ENCODE peak calls at places on chromosomes 16 and 17, in nine cellular contexts. One of them, this sample, is unnamed.

GRCh38 chr17:5500804-5501391 is 14.5 kb downstream of the MIS12 start:
- DNase-seq in cardiac muscle cell: peak; percentile 98
- DNase-seq in gastrocnemius medialis: peak; percentile 32
- DNase-seq in uterus: peak; percentile 88
- DNase-seq in H9: peak; percentile 100
- DNase-seq in transverse colon: peak; percentile 63
- DNase-seq in tibial artery: peak; percentile 54
- DNase-seq in pancreas: peak; percentile 63
- DNase-seq in upper lobe of right lung: peak; percentile 76
- DNase-seq in this sample: peak; percentile 69

GRCh38 chr17:44916781-44917241 is 1.5 kb upstream of the GFAP start:
- DNase-seq in tibial artery: no peak
- DNase-seq in cardiac muscle cell: no peak
- DNase-seq in upper lobe of right lung: peak; percentile 66
- DNase-seq in gastrocnemius medialis: peak; percentile 16
- DNase-seq in uterus: peak; percentile 54
- DNase-seq in pancreas: peak; percentile 43
- DNase-seq in H9: no peak
- DNase-seq in transverse colon: peak; percentile 28
- DNase-seq in this sample: no peak

GRCh38 chr17:19311016-19311415 is 51.5 kb downstream of the B9D1 start:
- DNase-seq in uterus: no peak
- DNase-seq in tibial artery: no peak
- DNase-seq in upper lobe of right lung: no peak
- DNase-seq in cardiac muscle cell: no peak
- DNase-seq in transverse colon: no peak
- DNase-seq in gastrocnemius medialis: no peak
- DNase-seq in H9: no peak
- DNase-seq in pancreas: no peak
- DNase-seq in this sample: no peak

GRCh38 chr16:47939690-47940089 is 216.1 kb downstream of the ABCC12 start:
- DNase-seq in transverse colon: no peak
- DNase-seq in upper lobe of right lung: no peak
- DNase-seq in pancreas: no peak
- DNase-seq in gastrocnemius medialis: no peak
- DNase-seq in tibial artery: no peak
- DNase-seq in H9: no peak
- DNase-seq in uterus: no peak
- DNase-seq in cardiac muscle cell: no peak
- DNase-seq in this sample: no peak

GRCh38 chr17:18105027-18105426 is 3.5 kb upstream of the MYO15A start:
- DNase-seq in cardiac muscle cell: no peak
- DNase-seq in transverse colon: no peak
- DNase-seq in tibial artery: no peak
- DNase-seq in uterus: no peak
- DNase-seq in H9: no peak
- DNase-seq in upper lobe of right lung: no peak
- DNase-seq in gastrocnemius medialis: no peak
- DNase-seq in pancreas: no peak
- DNase-seq in this sample: no peak

GRCh38 chr17:66123163-66123562 is 68.8 kb downstream of the CEP112 start:
- DNase-seq in upper lobe of right lung: no peak
- DNase-seq in cardiac muscle cell: peak; percentile 4
- DNase-seq in pancreas: no peak
- DNase-seq in tibial artery: no peak
- DNase-seq in gastrocnemius medialis: no peak
- DNase-seq in H9: peak; percentile 39
- DNase-seq in uterus: no peak
- DNase-seq in transverse colon: no peak
- DNase-seq in this sample: no peak

GRCh38 chr17:52155301-52155700 is 3.2 kb downstream of the CA10 start:
- DNase-seq in cardiac muscle cell: no peak
- DNase-seq in upper lobe of right lung: no peak
- DNase-seq in gastrocnemius medialis: no peak
- DNase-seq in tibial artery: no peak
- DNase-seq in uterus: no peak
- DNase-seq in H9: no peak
- DNase-seq in pancreas: no peak
- DNase-seq in transverse colon: no peak
- DNase-seq in this sample: no peak

GRCh38 chr16:56776562-56776961 is 46.6 kb downstream of the NUP93 start:
- DNase-seq in pancreas: peak; percentile 43
- DNase-seq in H9: no peak
- DNase-seq in uterus: peak; percentile 20
- DNase-seq in gastrocnemius medialis: peak; percentile 15
- DNase-seq in upper lobe of right lung: no peak
- DNase-seq in tibial artery: no peak
- DNase-seq in cardiac muscle cell: peak; percentile 52
- DNase-seq in transverse colon: peak; percentile 18
- DNase-seq in this sample: no peak

GRCh38 chr16:22386976-22387375 is 12.6 kb upstream of the CDR2 start:
- DNase-seq in upper lobe of right lung: no peak
- DNase-seq in transverse colon: no peak
- DNase-seq in cardiac muscle cell: no peak
- DNase-seq in tibial artery: no peak
- DNase-seq in pancreas: no peak
- DNase-seq in uterus: no peak
- DNase-seq in H9: no peak
- DNase-seq in gastrocnemius medialis: no peak
- DNase-seq in this sample: no peak

GRCh38 chr17:81008140-81008539 is 16.5 kb downstream of the CHMP6 start:
- DNase-seq in uterus: no peak
- DNase-seq in pancreas: no peak
- DNase-seq in cardiac muscle cell: no peak
- DNase-seq in transverse colon: no peak
- DNase-seq in upper lobe of right lung: no peak
- DNase-seq in gastrocnemius medialis: no peak
- DNase-seq in H9: no peak
- DNase-seq in tibial artery: no peak
- DNase-seq in this sample: no peak

GRCh38 chr16:78551487-78552085 is 452.1 kb downstream of the WWOX start:
- DNase-seq in H9: peak; percentile 73
- DNase-seq in cardiac muscle cell: no peak
- DNase-seq in upper lobe of right lung: no peak
- DNase-seq in uterus: no peak
- DNase-seq in tibial artery: no peak
- DNase-seq in transverse colon: no peak
- DNase-seq in gastrocnemius medialis: no peak
- DNase-seq in pancreas: no peak
- DNase-seq in this sample: no peak

GRCh38 chr16:27952811-27953210 is 110.7 kb downstream of the GSG1L start:
- DNase-seq in cardiac muscle cell: no peak
- DNase-seq in pancreas: no peak
- DNase-seq in H9: no peak
- DNase-seq in uterus: no peak
- DNase-seq in tibial artery: no peak
- DNase-seq in gastrocnemius medialis: no peak
- DNase-seq in upper lobe of right lung: no peak
- DNase-seq in transverse colon: no peak
- DNase-seq in this sample: no peak

GRCh38 chr16:46629331-46629843 is 8.2 kb upstream of the SHCBP1 start:
- DNase-seq in cardiac muscle cell: peak; percentile 18
- DNase-seq in transverse colon: no peak
- DNase-seq in H9: peak; percentile 63
- DNase-seq in upper lobe of right lung: no peak
- DNase-seq in tibial artery: no peak
- DNase-seq in pancreas: no peak
- DNase-seq in gastrocnemius medialis: no peak
- DNase-seq in uterus: no peak
- DNase-seq in this sample: no peak

GRCh38 chr17:5816491-5816890 is 232.2 kb upstream of the NLRP1 start:
- DNase-seq in upper lobe of right lung: no peak
- DNase-seq in H9: peak; percentile 35
- DNase-seq in gastrocnemius medialis: no peak
- DNase-seq in cardiac muscle cell: no peak
- DNase-seq in tibial artery: no peak
- DNase-seq in pancreas: no peak
- DNase-seq in uterus: no peak
- DNase-seq in transverse colon: no peak
- DNase-seq in this sample: no peak

GRCh38 chr16:50313596-50314483 is 47.5 kb downstream of the ADCY7 start:
- DNase-seq in upper lobe of right lung: peak; percentile 78
- DNase-seq in gastrocnemius medialis: peak; percentile 68
- DNase-seq in tibial artery: peak; percentile 89
- DNase-seq in transverse colon: no peak
- DNase-seq in cardiac muscle cell: no peak
- DNase-seq in H9: peak; percentile 28
- DNase-seq in pancreas: no peak
- DNase-seq in uterus: no peak
- DNase-seq in this sample: peak; percentile 86

GRCh38 chr16:66606000-66606751 is 1.7 kb downstream of the CMTM3 start:
- DNase-seq in pancreas: no peak
- DNase-seq in cardiac muscle cell: no peak
- DNase-seq in H9: no peak
- DNase-seq in tibial artery: no peak
- DNase-seq in upper lobe of right lung: no peak
- DNase-seq in transverse colon: no peak
- DNase-seq in uterus: no peak
- DNase-seq in gastrocnemius medialis: no peak
- DNase-seq in this sample: no peak

GRCh38 chr17:81279278-81280073 is 15.6 kb downstream of the SLC38A10 start:
- DNase-seq in cardiac muscle cell: no peak
- DNase-seq in upper lobe of right lung: no peak
- DNase-seq in gastrocnemius medialis: no peak
- DNase-seq in uterus: no peak
- DNase-seq in pancreas: no peak
- DNase-seq in transverse colon: no peak
- DNase-seq in H9: no peak
- DNase-seq in tibial artery: no peak
- DNase-seq in this sample: no peak

GRCh38 chr17:73453090-73453489 is 141.3 kb upstream of the CDC42EP4 start:
- DNase-seq in cardiac muscle cell: no peak
- DNase-seq in pancreas: no peak
- DNase-seq in H9: no peak
- DNase-seq in transverse colon: no peak
- DNase-seq in gastrocnemius medialis: no peak
- DNase-seq in uterus: no peak
- DNase-seq in tibial artery: no peak
- DNase-seq in upper lobe of right lung: no peak
- DNase-seq in this sample: no peak
- H3K27ac ChIP-seq in cardiac muscle cell: no peak overlapping the region
- H3K27ac ChIP-seq in pancreas: no peak overlapping the region
- H3K27ac ChIP-seq in H9: no peak overlapping the region
- H3K27ac ChIP-seq in transverse colon: no peak overlapping the region
- H3K27ac ChIP-seq in gastrocnemius medialis: no peak overlapping the region
- H3K27ac ChIP-seq in uterus: no peak overlapping the region
- H3K27ac ChIP-seq in tibial artery: no peak overlapping the region
- H3K27ac ChIP-seq in upper lobe of right lung: no peak overlapping the region
- H3K27ac ChIP-seq in this sample: no peak overlapping the region

GRCh38 chr16:74575175-74575804 is 31.6 kb downstream of the GLG1 start:
- DNase-seq in gastrocnemius medialis: no peak
- DNase-seq in uterus: no peak
- DNase-seq in tibial artery: no peak
- DNase-seq in pancreas: no peak
- DNase-seq in H9: no peak
- DNase-seq in cardiac muscle cell: no peak
- DNase-seq in transverse colon: no peak
- DNase-seq in upper lobe of right lung: no peak
- DNase-seq in this sample: no peak
- TF ChIP-seq CTCF in gastrocnemius medialis: no peak
- TF ChIP-seq CTCF in uterus: no peak
- TF ChIP-seq CTCF in tibial artery: no peak
- TF ChIP-seq CTCF in pancreas: no peak
- TF ChIP-seq CTCF in H9: peak; percentile 12
- TF ChIP-seq CTCF in cardiac muscle cell: no peak
- TF ChIP-seq CTCF in transverse colon: no peak
- TF ChIP-seq CTCF in upper lobe of right lung: no peak
- TF ChIP-seq CTCF in this sample: no peak

DNA sequence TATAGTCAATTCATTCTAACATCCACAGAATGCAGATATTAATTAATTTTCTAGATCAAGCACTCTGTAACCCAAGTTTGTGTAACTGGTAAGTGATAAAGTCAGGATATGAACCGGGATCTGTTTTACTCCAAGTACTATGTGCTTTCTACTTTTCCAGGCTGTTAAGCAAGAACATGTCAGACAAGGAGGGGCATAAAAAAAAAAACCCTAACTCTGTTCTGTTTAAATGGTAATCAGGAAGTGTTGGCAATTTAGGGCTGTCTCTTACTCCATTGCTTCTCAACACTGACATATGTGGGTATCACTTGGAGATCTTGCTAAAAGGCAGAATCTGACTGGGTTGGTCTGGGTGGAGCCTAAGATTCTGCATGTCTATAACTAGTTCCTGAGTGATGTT is 50.3 kb downstream of the HSD17B2 start:
- DNase-seq in uterus: no peak
- DNase-seq in gastrocnemius medialis: no peak
- DNase-seq in pancreas: no peak
- DNase-seq in cardiac muscle cell: no peak
- DNase-seq in transverse colon: no peak
- DNase-seq in H9: no peak
- DNase-seq in tibial artery: no peak
- DNase-seq in upper lobe of right lung: no peak
- DNase-seq in this sample: no peak
- H3K9me3 ChIP-seq in uterus: no peaks in the 10 kb centered on the region
- H3K9me3 ChIP-seq in gastrocnemius medialis: no peaks in the 10 kb centered on the region
- H3K9me3 ChIP-seq in pancreas: no peaks in the 10 kb centered on the region
- H3K9me3 ChIP-seq in cardiac muscle cell: no peaks in the 10 kb centered on the region
- H3K9me3 ChIP-seq in transverse colon: no peaks in the 10 kb centered on the region
- H3K9me3 ChIP-seq in H9: no peaks in the 10 kb centered on the region
- H3K9me3 ChIP-seq in tibial artery: no peaks in the 10 kb centered on the region
- H3K9me3 ChIP-seq in upper lobe of right lung: no peaks in the 10 kb centered on the region
- H3K9me3 ChIP-seq in this sample: no peaks in the 10 kb centered on the region

GRCh38 chr16:4734063-4734729 is at the start of the genes ANKS3 and DNAAF8:
- DNase-seq in pancreas: peak; percentile 97
- DNase-seq in H9: peak; percentile 98
- DNase-seq in cardiac muscle cell: peak; percentile 98
- DNase-seq in gastrocnemius medialis: peak; percentile 97
- DNase-seq in tibial artery: peak; percentile 98
- DNase-seq in uterus: peak; percentile 95
- DNase-seq in upper lobe of right lung: peak; percentile 97
- DNase-seq in transverse colon: peak; percentile 96
- DNase-seq in this sample: peak; percentile 98
- H3K27ac ChIP-seq in pancreas: peak within 1 kb of the TSS; percentile 67
- H3K27ac ChIP-seq in H9: no peak within 1 kb of the TSS
- H3K27ac ChIP-seq in cardiac muscle cell: peak within 1 kb of the TSS; percentile 79
- H3K27ac ChIP-seq in gastrocnemius medialis: peak within 1 kb of the TSS; percentile 85
- H3K27ac ChIP-seq in tibial artery: peak within 1 kb of the TSS; percentile 81
- H3K27ac ChIP-seq in uterus: peak within 1 kb of the TSS; percentile 60
- H3K27ac ChIP-seq in upper lobe of right lung: peak within 1 kb of the TSS; percentile 79
- H3K27ac ChIP-seq in transverse colon: peak within 1 kb of the TSS; percentile 91
- H3K27ac ChIP-seq in this sample: peak within 1 kb of the TSS; percentile 84

DNA sequence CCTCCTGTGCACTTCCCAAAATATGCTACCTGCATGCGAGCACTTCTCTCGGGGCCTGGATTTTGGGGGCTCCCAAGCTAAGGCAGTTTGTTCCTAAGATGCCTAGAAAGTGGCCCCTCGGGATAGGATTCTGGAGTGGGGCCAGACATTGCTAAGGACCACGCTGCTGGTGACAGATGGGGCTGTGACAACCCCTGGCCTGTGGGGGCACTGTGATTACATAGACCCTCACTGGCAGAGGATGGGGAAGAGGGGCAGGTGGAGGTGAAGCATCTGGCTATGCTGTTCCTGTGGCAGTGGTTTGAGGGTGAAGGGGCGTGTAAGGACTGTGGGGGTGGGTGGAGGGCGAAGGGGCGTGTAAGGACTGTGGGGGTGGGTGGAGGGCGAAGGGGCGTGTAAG is 128.4 kb downstream of the ENGASE start:
- DNase-seq in uterus: no peak
- DNase-seq in cardiac muscle cell: no peak
- DNase-seq in tibial artery: no peak
- DNase-seq in pancreas: no peak
- DNase-seq in H9: no peak
- DNase-seq in upper lobe of right lung: no peak
- DNase-seq in transverse colon: no peak
- DNase-seq in gastrocnemius medialis: no peak
- DNase-seq in this sample: no peak
- TF ChIP-seq CTCF in uterus: no peak
- TF ChIP-seq CTCF in cardiac muscle cell: no peak
- TF ChIP-seq CTCF in tibial artery: no peak
- TF ChIP-seq CTCF in pancreas: no peak
- TF ChIP-seq CTCF in H9: peak; percentile 50
- TF ChIP-seq CTCF in upper lobe of right lung: no peak
- TF ChIP-seq CTCF in transverse colon: no peak
- TF ChIP-seq CTCF in gastrocnemius medialis: no peak
- TF ChIP-seq CTCF in this sample: no peak

This sample was measured in right atrium auricular region.